ENCODE peak calls at places on chromosomes 12 and 14, in four cellular contexts. V is uterus, Z is GM23338, C is brain microvascular endothelial cell. I is an unnamed sample.

GRCh38 chr14:76551116-76551515 is 175.2 kb downstream of the ESRRB start:
- DNase-seq in V (no peak), Z (no peak), C (no peak), I (no peak)

GRCh38 chr12:3205742-3206519 is 128.8 kb downstream of the TSPAN9 start:
- DNase-seq in V (no peak), Z (no peak), C (no peak), I (no peak)

GRCh38 chr14:55381561-55381960 is 30.1 kb downstream of the ATG14 start:
- DNase-seq in V (no peak), Z (no peak), C (no peak), I (no peak)

GRCh38 chr12:64883264-64884163 is 59.1 kb downstream of the TBC1D30 start:
- DNase-seq in V (no peak), Z (peak), C (no peak), I (no peak)

GRCh38 chr14:24250354-24250753 is 7.9 kb upstream of the TINF2 start:
- DNase-seq in V (no peak), Z (no peak), C (no peak), I (no peak)

GRCh38 chr12:57148469-57149308 is 1.3 kb upstream of the LRP1-AS start:
- DNase-seq in V (peak), Z (no peak), C (no peak), I (no peak)

GRCh38 chr14:73764881-73765280 is 50.7 kb upstream of the PNMA1 start:
- DNase-seq in V (no peak), Z (no peak), C (no peak), I (no peak)

GRCh38 chr14:24363401-24363800 is 4.6 kb upstream of the NFATC4 start:
- DNase-seq in V (no peak), Z (no peak), C (no peak), I (peak)

GRCh38 chr12:112107728-112108447 is 695 bp downstream of the NAA25 start:
- DNase-seq in V (peak), Z (peak), C (no peak), I (no peak)

GRCh38 chr12:38915783-38916182 is 10.4 kb upstream of the CPNE8 start:
- DNase-seq in V (no peak), Z (no peak), C (no peak), I (no peak)

GRCh38 chr14:102554835-102555819 is 37.3 kb upstream of the RCOR1 start:
- DNase-seq in V (peak), Z (peak), C (no peak), I (no peak)

GRCh38 chr14:64728106-64728505 is 23.9 kb downstream of the PLEKHG3 start:
- DNase-seq in V (no peak), Z (no peak), C (no peak), I (no peak)

GRCh38 chr12:68601767-68602166 is 8.9 kb upstream of the RAP1B start:
- DNase-seq in V (no peak), Z (no peak), C (no peak), I (no peak)

GRCh38 chr12:113881588-113881987 is 84.5 kb downstream of the RBM19 start:
- DNase-seq in V (no peak), Z (no peak), C (no peak), I (no peak)

GRCh38 chr12:129903092-129903945 is 506 bp downstream of the TMEM132D start:
- DNase-seq in V (no peak), Z (peak), C (no peak), I (no peak)

GRCh38 chr14:83923836-83924235 is 1606.1 kb upstream of the FLRT2 start:
- DNase-seq in V (no peak), Z (no peak), C (no peak), I (no peak)

GRCh38 chr12:124588689-124589318 is 21.4 kb upstream of the NCOR2 start:
- DNase-seq in V (no peak), Z (no peak), C (peak), I (no peak)

GRCh38 chr12:1919284-1919683 is 832 bp upstream of the CACNA2D4 start:
- DNase-seq in V (no peak), Z (no peak), C (no peak), I (no peak)

GRCh38 chr14:77058785-77059184 is 30.3 kb upstream of the IRF2BPL start:
- DNase-seq in V (no peak), Z (no peak), C (no peak), I (no peak)

GRCh38 chr12:24574538-24574937 is 374.4 kb downstream of the BCAT1 start:
- DNase-seq in V (no peak), Z (no peak), C (no peak), I (no peak)

GRCh38 chr14:51636109-51636508 is 15.6 kb upstream of the FRMD6 start:
- DNase-seq in V (no peak), Z (no peak), C (no peak), I (no peak)

GRCh38 chr12:54229624-54230212 is 40.9 kb upstream of the SMUG1 start:
- DNase-seq in V (peak), Z (no peak), C (peak), I (no peak)

GRCh38 chr12:95548539-95549391 is 2.5 kb downstream of the USP44 start:
- DNase-seq in V (peak), Z (peak), C (no peak), I (peak)

GRCh38 chr12:15168279-15168678 is 52.9 kb downstream of the RERG start:
- DNase-seq in V (peak), Z (no peak), C (no peak), I (no peak)

GRCh38 chr12:15856097-15856982 is 25.8 kb upstream of the STRAP start:
- DNase-seq in V (no peak), Z (peak), C (peak), I (no peak)

GRCh38 chr14:72618424-72618823 is 275.5 kb downstream of the DPF3 start:
- DNase-seq in V (no peak), Z (no peak), C (no peak), I (peak)

GRCh38 chr14:69151458-69152180 is 1.3 kb downstream of the DCAF5 start:
- DNase-seq in V (peak), Z (peak), C (no peak), I (peak)

GRCh38 chr14:98959958-98960616 is 311.9 kb downstream of the BCL11B start:
- DNase-seq in V (no peak), Z (peak), C (no peak), I (no peak)

GRCh38 chr12:1532367-1532752 is 62.0 kb downstream of the FBXL14 start:
- DNase-seq in V (no peak), Z (no peak), C (no peak), I (no peak)

GRCh38 chr14:80047761-80048160 is 163.5 kb downstream of the DIO2 start:
- DNase-seq in V (no peak), Z (no peak), C (peak), I (no peak)

GRCh38 chr12:124321040-124321481 is 26.2 kb downstream of the RFLNA start:
- DNase-seq in V (peak), Z (peak), C (peak), I (no peak)

GRCh38 chr14:41662780-41663477 is 56.3 kb downstream of the LRFN5 start:
- DNase-seq in V (no peak), Z (no peak), C (no peak), I (no peak)

GRCh38 chr12:46585854-46586621 is 213.5 kb upstream of the SLC38A2 start:
- DNase-seq in V (no peak), Z (peak), C (peak), I (no peak)

GRCh38 chr12:82350161-82350560 is 8.0 kb downstream of the CCDC59 start:
- DNase-seq in V (no peak), Z (no peak), C (no peak), I (no peak)

GRCh38 chr12:57461904-57462306 is 2.3 kb downstream of the GLI1 start:
- DNase-seq in V (no peak), Z (no peak), C (no peak), I (no peak)

GRCh38 chr14:62528296-62528695 is 517.0 kb downstream of the KCNH5 start:
- DNase-seq in V (no peak), Z (no peak), C (no peak), I (no peak)

GRCh38 chr12:111775205-111776193 is 8.8 kb downstream of the ALDH2 start:
- DNase-seq in V (peak), Z (no peak), C (peak), I (peak)

GRCh38 chr12:27780612-27781408 is 774 bp upstream of the MANSC4 start:
- DNase-seq in V (peak), Z (peak), C (peak), I (peak)

DNA sequence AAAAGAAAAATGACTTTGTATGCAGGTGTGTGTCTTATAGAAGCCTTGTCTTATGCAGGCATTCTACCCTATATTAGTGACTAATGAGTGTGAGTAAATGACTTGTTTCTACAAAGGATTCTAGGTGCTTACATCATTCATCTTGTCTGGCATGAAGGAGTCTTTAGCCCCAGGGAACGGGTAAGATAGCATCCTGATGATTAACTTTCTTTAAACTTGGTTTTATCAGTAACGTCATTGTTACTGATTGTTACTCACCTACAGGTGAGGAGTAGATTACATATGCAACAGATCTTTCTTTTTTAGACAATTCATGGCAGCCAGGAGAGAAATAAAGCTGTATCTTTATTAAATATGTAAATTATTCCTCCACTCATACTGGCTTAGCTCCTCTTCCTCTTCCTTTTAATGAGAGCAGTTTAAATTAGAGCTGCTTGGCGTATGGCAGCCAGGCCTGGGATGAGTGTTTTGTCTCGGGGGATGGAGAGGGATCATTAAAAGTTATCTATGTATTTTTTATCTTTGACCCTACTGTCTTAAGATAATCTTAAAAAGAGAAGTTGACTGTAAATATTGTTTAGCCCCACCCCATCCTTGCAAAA is 57.2 kb upstream of the ATP2A2 start:
- DNase-seq in V (no peak), Z (no peak), C (no peak), I (no peak)
- H3K27ac ChIP-seq in V (peak), Z (peak), C (peak), I (peak)

DNA sequence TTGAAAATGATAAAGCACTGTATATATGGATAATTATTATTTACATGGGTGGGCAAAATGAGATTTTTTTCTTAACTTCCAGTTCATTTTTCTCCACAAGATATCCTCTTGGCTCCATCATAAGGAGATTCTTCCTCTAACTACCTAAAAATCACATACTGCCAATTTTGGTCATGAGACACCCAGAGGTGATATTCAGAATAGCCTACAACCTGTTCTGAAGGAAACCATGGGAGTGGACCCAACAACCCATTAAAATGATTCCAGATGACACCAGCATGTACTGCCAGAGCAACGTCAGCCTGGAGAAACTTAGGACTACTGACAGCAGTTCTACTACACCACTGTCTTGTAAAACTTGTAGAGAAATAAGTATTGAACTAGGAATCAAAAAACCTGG is 136.3 kb upstream of the TMPO start:
- DNase-seq in V (no peak), Z (no peak), C (no peak), I (no peak)
- TF ChIP-seq CTCF in V (no peak), Z (no peak), C (no peak), I (no peak)

GRCh38 chr12:109768901-109769670 is 55.5 kb downstream of the FAM222A start:
- DNase-seq in V (no peak), Z (no peak), C (no peak), I (peak)
- H3K27ac ChIP-seq in V (no peak), Z (no peak), C (no peak), I (no peak)

GRCh38 chr12:62635630-62636029 is 169.0 kb downstream of the MON2 start:
- DNase-seq in V (no peak), Z (no peak), C (no peak), I (no peak)

GRCh38 chr12:62632521-62632920 is 165.9 kb downstream of the MON2 start:
- DNase-seq in V (peak), Z (peak), C (no peak), I (no peak)

GRCh38 chr12:62629971-62630739 is 163.5 kb downstream of the MON2 start:
- DNase-seq in V (no peak), Z (no peak), C (no peak), I (no peak)

GRCh38 chr12:62629413-62629812 is 162.8 kb downstream of the MON2 start:
- DNase-seq in V (no peak), Z (peak), C (no peak), I (no peak)

DNA sequence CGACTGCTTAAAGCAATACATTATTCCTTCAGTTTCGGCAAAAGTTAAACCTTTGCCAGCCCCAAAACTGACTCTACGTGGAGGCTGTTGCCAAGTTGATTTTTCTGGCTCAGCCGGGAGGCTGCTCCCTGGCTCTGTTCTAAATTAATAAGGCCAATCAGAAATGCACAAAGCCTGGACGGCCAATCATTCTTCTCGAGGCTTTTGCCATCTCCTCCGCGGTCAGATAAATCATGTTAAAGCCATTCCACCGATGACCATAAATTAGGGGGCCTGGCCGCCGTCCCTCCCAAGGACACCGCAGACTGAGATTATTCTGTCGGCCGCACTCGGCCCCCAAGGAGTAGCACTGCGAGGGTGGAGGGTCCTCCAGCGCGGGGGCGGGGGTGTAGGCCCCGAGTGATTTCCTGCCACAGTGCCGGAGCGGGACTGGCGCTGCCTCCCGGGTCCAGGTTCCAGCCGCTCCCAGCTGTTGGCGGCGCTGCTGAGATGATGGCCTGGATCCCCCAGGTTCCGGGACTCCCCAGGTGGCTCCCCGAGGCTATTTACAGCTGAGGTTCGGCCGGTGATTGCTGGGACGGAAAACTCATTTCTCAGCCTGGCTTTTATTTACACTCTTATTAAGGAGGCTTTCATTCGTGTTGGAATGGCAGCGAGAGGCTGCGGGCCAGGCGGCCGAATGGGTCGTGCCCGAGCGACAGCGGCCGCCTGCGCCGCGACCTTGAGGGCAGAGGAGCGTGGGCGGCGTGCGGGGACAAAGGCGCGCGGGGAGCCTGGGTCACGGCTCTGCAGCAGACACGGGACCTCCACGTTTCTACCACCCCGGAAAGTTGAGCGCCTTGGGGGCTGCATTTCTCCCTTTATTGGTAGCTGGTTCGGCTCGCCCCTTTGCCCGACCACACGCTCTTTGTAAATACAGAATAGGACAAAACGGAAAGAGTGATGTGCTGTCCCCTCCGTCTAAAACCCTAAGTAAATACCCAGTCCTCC is 165.2 kb downstream of the MON2 start:
- DNase-seq in V (peak), Z (peak), C (peak), I (peak)
- TF ChIP-seq CTCF in V (peak), Z (peak), C (peak), I (no peak)

DNA sequence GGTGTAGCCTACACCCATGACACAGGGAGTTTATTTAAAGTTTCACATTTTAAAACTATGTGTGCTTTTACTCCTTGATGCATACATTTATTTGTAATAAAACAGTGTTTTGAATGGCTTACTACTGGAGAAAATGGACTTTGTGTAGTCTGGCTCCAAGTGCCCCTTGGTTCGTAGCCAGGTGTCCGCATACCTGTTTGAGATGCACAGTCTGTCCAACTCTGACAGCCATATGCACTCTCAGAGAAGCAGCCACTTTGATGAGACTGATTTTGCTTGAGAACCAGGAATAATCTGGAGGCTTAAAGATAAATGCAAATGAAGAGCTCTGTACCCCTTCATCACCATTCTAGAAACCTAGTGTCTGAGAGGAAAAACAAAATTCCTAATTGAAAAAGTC is 24.0 kb downstream of the RTN1 start:
- DNase-seq in V (no peak), Z (no peak), C (no peak), I (no peak)
- H3K27ac ChIP-seq in V (no peak), Z (no peak), C (no peak), I (no peak)

DNA sequence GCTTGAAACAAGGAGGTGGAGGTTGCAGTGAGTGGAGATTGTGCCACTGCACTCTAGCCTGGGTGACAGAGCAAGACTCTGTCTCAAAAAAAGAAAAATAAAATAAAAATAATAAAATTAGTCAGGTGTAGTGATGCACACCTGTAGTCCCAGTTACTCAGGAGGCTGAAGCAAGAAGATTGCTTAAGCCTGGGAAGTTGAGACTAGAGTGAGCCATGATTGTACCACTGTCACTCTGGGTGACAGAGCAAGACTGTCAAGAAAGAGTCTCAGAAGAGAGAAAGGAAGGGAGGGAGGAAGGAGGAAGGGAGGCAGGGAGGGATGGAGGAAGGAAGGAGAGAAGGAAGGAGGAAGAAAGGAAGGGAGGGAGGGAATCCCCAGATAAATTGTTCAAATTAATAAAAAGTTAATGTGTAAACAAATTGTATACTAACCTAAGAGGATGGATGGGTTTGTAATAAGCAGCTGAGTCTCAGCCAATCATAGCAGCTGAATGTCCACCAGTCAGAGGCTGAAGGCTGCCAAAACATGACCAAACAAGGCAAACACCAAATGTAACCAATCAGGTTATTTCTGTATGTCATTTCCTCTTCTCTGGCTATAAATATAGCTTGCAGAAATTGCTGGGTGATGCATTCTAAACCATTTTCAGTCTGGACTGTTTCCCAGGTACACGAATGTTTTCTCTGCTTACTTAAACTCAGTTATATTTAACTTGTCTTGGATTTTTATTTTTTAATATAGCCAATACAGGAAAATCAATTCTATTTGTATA is 6.1 kb upstream of the CDCA4 start:
- DNase-seq in V (no peak), Z (no peak), C (peak), I (no peak)
- TF ChIP-seq CTCF in V (no peak), Z (no peak), C (no peak), I (no peak)